ENCODE peak calls at places on chromosome 6, in six cellular contexts. D is cardiac fibroblast, G is GM10248, X is uterus, Z is colonic mucosa, F is neural progenitor cell. A is an unnamed sample.

GRCh38 chr6:148307400-148307799 is 35.2 kb upstream of the SASH1 start:
- DNase-seq in D (no peak), X (no peak), G (no peak), F (no peak), Z (no peak), A (no peak)

GRCh38 chr6:110063864-110064263 is 85.8 kb downstream of the GPR6 start:
- DNase-seq in Z (no peak), X (no peak), D (no peak), G (no peak), F (no peak), A (no peak)

GRCh38 chr6:7880718-7881107 is 29.9 kb downstream of the TXNDC5 start:
- DNase-seq in F (no peak), G (no peak), X (no peak), Z (no peak), D (no peak), A (no peak)

GRCh38 chr6:52994789-52995078 is 350 bp downstream of the GSTA4 start:
- DNase-seq in G (peak), D (no peak), F (no peak), Z (peak), X (peak), A (no peak)

GRCh38 chr6:29230666-29231065 is 60.0 kb downstream of the OR2J2 start:
- DNase-seq in F (no peak), G (no peak), X (no peak), Z (no peak), D (no peak), A (no peak)

GRCh38 chr6:2976571-2977085 is 5.3 kb upstream of the SERPINB6 start:
- DNase-seq in G (no peak), Z (peak), F (no peak), X (no peak), D (peak), A (no peak)

GRCh38 chr6:128882991-128883571 is at the start of gene LAMA2:
- DNase-seq in Z (peak), G (no peak), D (peak), X (peak), F (peak), A (peak)

GRCh38 chr6:132763269-132763668 is 5.6 kb upstream of the VNN2 start:
- DNase-seq in G (peak), X (no peak), D (no peak), F (no peak), Z (peak), A (no peak)

GRCh38 chr6:107578642-107579332 is 88.9 kb downstream of the SOBP start:
- DNase-seq in Z (no peak), G (no peak), F (peak), D (no peak), X (no peak), A (no peak)

GRCh38 chr6:112443118-112443641 is 96.0 kb downstream of the RFPL4B start:
- DNase-seq in D (no peak), X (no peak), F (peak), Z (no peak), G (no peak), A (no peak)

GRCh38 chr6:39424831-39425230 is 102.3 kb upstream of the KCNK16 start:
- DNase-seq in G (no peak), D (no peak), X (no peak), Z (no peak), F (no peak), A (peak)

GRCh38 chr6:41092421-41093140 is 19.8 kb downstream of the NFYA start:
- DNase-seq in Z (no peak), D (peak), X (no peak), G (peak), F (no peak), A (no peak)

GRCh38 chr6:17045581-17046322 is 56.1 kb upstream of the STMND1 start:
- DNase-seq in Z (no peak), G (no peak), F (no peak), X (no peak), D (peak), A (no peak)

GRCh38 chr6:45532626-45533258 is 155.0 kb upstream of the SUPT3H start:
- DNase-seq in X (no peak), G (no peak), F (no peak), D (peak), Z (no peak), A (no peak)

GRCh38 chr6:2733324-2733723 is 17.4 kb downstream of the MYLK4 start:
- DNase-seq in D (peak), F (no peak), Z (peak), X (no peak), G (peak), A (no peak)

GRCh38 chr6:111418971-111419693 is 63.9 kb downstream of the REV3L start:
- DNase-seq in D (peak), Z (no peak), X (no peak), G (no peak), F (no peak), A (no peak)

GRCh38 chr6:29553268-29554057 is 6.1 kb downstream of the UBD start:
- DNase-seq in F (peak), X (peak), G (peak), Z (peak), D (peak), A (no peak)

GRCh38 chr6:113457156-113457555 is 400.0 kb upstream of the MARCKS start:
- DNase-seq in G (no peak), X (peak), F (no peak), Z (no peak), D (peak), A (peak)

GRCh38 chr6:143556529-143556928 is 45.0 kb upstream of the FUCA2 start:
- DNase-seq in D (peak), G (no peak), X (no peak), Z (no peak), F (no peak), A (no peak)

GRCh38 chr6:36916159-36916558 is 30.4 kb downstream of the C6orf89 start:
- DNase-seq in F (no peak), Z (no peak), D (no peak), G (no peak), X (no peak), A (no peak)

GRCh38 chr6:39330476-39330875 is 8.0 kb upstream of the KCNK16 start:
- DNase-seq in Z (no peak), F (no peak), X (no peak), D (no peak), G (no peak), A (no peak)

GRCh38 chr6:107360476-107360875 is 98.9 kb downstream of the PDSS2 start:
- DNase-seq in G (no peak), F (no peak), X (no peak), Z (no peak), D (peak), A (no peak)

GRCh38 chr6:146813554-146813953 is 214.8 kb downstream of the ADGB start:
- DNase-seq in G (no peak), Z (no peak), F (no peak), D (peak), X (no peak), A (no peak)

GRCh38 chr6:85460951-85461805 is 11.3 kb downstream of the NT5E start:
- DNase-seq in X (peak), F (no peak), D (peak), G (peak), Z (no peak), A (no peak)

GRCh38 chr6:159311618-159312017 is 142.4 kb downstream of the FNDC1 start:
- DNase-seq in X (no peak), Z (no peak), D (no peak), F (peak), G (no peak), A (no peak)
- TF ChIP-seq CTCF in X (no peak), Z (no peak), D (no peak), F (peak), G (no peak), A (no peak)

DNA sequence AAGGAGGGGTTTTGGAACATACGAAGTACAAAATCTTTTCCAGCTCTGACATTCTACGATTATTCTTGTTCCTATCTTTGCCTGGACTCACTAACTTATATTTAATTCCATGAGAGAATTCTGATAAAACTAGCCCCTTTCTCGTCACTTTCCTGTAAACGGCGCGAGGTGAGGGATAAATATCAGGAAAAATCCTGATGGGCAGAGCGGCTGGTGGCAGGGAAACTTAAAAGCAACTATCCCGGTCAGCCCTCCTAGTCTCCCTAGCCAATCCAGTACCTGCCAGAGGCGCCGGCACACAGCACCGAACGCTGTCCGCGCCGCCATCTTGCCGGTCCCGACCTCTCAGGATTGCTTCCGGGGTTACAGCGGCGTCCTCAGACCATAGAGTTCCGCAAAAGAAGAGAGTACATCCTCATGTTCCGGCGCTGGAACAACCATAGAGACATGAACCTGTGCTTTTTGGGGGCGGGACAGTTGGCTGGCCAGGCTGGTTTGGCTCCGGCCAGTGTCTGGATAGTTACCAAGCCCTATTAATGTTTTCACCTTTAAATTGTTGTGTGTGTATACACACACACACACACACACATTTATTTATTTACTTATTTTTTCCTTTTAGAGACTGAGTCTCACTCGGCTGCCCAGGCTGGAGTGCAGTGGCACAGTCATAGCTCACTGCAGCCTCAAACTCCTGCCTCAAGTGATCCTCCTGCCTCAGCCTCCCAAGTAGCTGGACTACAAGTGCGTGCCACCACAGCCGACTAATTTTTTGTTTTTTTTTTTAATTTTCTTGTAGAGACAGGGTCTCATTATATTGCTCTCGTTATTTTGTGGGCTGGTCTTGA is at the start of gene MRPS10:
- DNase-seq in G (peak), Z (peak), D (peak), X (peak), F (peak), A (peak)
- TF ChIP-seq CTCF in G (no peak), Z (no peak), D (no peak), X (no peak), F (no peak), A (no peak)

GRCh38 chr6:54135665-54136370 is 24.6 kb downstream of the MLIP start:
- DNase-seq in Z (no peak), D (peak), F (no peak), X (no peak), G (no peak), A (no peak)
- TF ChIP-seq CTCF in Z (no peak), D (no peak), F (no peak), X (no peak), G (no peak), A (no peak)

DNA sequence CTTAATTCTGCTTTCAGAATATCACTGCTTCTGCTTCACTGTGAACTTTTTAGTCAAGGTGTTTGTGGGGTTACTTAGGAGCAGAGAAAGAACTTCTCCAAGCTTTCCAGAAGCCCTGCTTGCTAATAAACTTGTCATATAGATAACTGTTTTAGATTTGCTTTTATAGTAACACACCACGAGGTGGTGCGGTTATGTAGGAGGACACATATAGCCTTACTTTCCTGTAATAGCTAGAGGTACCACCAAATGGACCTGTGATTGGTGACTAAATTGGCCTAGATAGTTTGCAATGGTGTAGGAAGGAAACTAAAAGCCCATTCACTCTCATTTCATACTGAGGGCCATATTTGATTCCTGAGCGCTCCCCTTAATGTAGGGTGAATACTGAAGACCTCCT is 52.3 kb upstream of the BCLAF1 start:
- DNase-seq in G (no peak), Z (no peak), F (no peak), X (no peak), D (no peak), A (no peak)
- TF ChIP-seq CTCF in G (no peak), Z (no peak), F (no peak), X (no peak), D (no peak), A (no peak)

GRCh38 chr6:35742842-35743241 is 6.0 kb downstream of the ARMC12 start:
- DNase-seq in G (no peak), D (no peak), F (no peak), X (no peak), Z (no peak), A (no peak)
- TF ChIP-seq CTCF in G (no peak), D (no peak), F (peak), X (no peak), Z (no peak), A (no peak)

GRCh38 chr6:73823832-73824231 is 127.8 kb downstream of the CD109 start:
- DNase-seq in X (no peak), Z (no peak), F (no peak), D (no peak), G (no peak), A (no peak)
- TF ChIP-seq CTCF in X (no peak), Z (no peak), F (peak), D (no peak), G (no peak), A (peak)

GRCh38 chr6:25013249-25013648 is 77.5 kb upstream of the RIPOR2 start:
- DNase-seq in X (no peak), F (no peak), G (no peak), Z (no peak), D (no peak), A (no peak)
- TF ChIP-seq CTCF in X (peak), F (peak), G (peak), Z (no peak), D (peak), A (peak)

GRCh38 chr6:77172578-77172977 is 290.7 kb downstream of the HTR1B start:
- DNase-seq in G (no peak), F (no peak), Z (no peak), X (no peak), D (no peak), A (no peak)

GRCh38 chr6:77178821-77179220 is 284.5 kb downstream of the HTR1B start:
- DNase-seq in G (no peak), F (no peak), D (peak), X (no peak), Z (no peak), A (no peak)

GRCh38 chr6:77177470-77177869 is 285.8 kb downstream of the HTR1B start:
- DNase-seq in X (no peak), D (no peak), F (no peak), Z (no peak), G (no peak), A (no peak)

GRCh38 chr6:77173472-77174074 is 289.7 kb downstream of the HTR1B start:
- DNase-seq in Z (no peak), G (no peak), F (peak), D (peak), X (no peak), A (no peak)
- TF ChIP-seq CTCF in Z (no peak), G (no peak), F (peak), D (peak), X (no peak), A (peak)

GRCh38 chr6:30821862-30822784 is 62.2 kb upstream of the DDR1 start:
- DNase-seq in Z (no peak), X (no peak), D (peak), G (peak), F (peak), A (no peak)
- TF ChIP-seq CTCF in Z (peak), X (peak), D (peak), G (peak), F (peak), A (peak)

DNA sequence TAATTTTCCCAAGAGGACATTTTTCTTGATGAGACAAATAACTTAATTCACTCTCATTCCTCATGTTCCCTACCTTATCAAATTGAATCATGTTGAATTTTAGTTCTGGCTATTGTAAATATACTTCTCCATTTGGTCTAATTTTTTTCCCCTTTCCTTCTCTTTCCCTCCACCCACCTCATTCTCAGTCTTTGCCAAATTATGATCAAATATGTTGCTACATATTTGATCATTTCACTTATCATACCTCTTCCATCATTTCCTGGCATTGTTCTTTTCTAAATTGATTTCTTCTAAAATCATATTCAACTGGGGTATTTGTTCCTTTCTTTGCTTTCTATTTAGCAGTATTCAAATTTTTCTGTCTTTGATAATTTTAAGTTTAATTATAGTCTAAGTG is 52.3 kb downstream of the HDGFL1 start:
- DNase-seq in X (no peak), Z (no peak), F (no peak), D (no peak), G (no peak), A (no peak)
- TF ChIP-seq CTCF in X (no peak), Z (no peak), F (no peak), D (no peak), G (no peak), A (no peak)

A was measured in osteocyte.